ENCODE peak calls at places on chromosomes 13 and 19, in ten cellular contexts. One of them, this sample, is unnamed.

GRCh38 chr13:29474991-29475390 is 120.5 kb downstream of the SLC7A1 start:
- DNase-seq in head of caudate nucleus: no peak
- DNase-seq in HEK293T: no peak
- DNase-seq in C1 segment of cervical spinal cord: no peak
- DNase-seq in Caki2: no peak
- DNase-seq in D721Med: no peak
- DNase-seq in activated naive CD8-positive, alpha-beta T cell treated with anti-CD3 and anti-CD28 coated beads for 36 hours: no peak
- DNase-seq in NCI-H1694 treated with DMSO at 0.1 percent for 48 hours: no peak
- DNase-seq in NCI-H1436 treated with DMSO at 0.1 percent for 48 hours: no peak
- DNase-seq in activated T-cell treated with anti-CD3 and anti-CD28 coated beads, Interleukin-2, amount 50 U/mL, for 72 hours: no peak
- DNase-seq in this sample: no peak

GRCh38 chr13:41327994-41328778 is 17.1 kb downstream of the NAA16 start:
- DNase-seq in head of caudate nucleus: no peak
- DNase-seq in HEK293T: no peak
- DNase-seq in C1 segment of cervical spinal cord: no peak
- DNase-seq in Caki2: no peak
- DNase-seq in D721Med: no peak
- DNase-seq in activated naive CD8-positive, alpha-beta T cell treated with anti-CD3 and anti-CD28 coated beads for 36 hours: no peak
- DNase-seq in NCI-H1694 treated with DMSO at 0.1 percent for 48 hours: no peak
- DNase-seq in NCI-H1436 treated with DMSO at 0.1 percent for 48 hours: no peak
- DNase-seq in activated T-cell treated with anti-CD3 and anti-CD28 coated beads, Interleukin-2, amount 50 U/mL, for 72 hours: no peak
- DNase-seq in this sample: no peak

GRCh38 chr19:54002495-54003315 is 11.3 kb downstream of the CACNG6 start:
- DNase-seq in head of caudate nucleus: no peak
- DNase-seq in HEK293T: no peak
- DNase-seq in C1 segment of cervical spinal cord: no peak
- DNase-seq in Caki2: no peak
- DNase-seq in D721Med: peak; percentile 10
- DNase-seq in activated naive CD8-positive, alpha-beta T cell treated with anti-CD3 and anti-CD28 coated beads for 36 hours: no peak
- DNase-seq in NCI-H1694 treated with DMSO at 0.1 percent for 48 hours: no peak
- DNase-seq in NCI-H1436 treated with DMSO at 0.1 percent for 48 hours: no peak
- DNase-seq in activated T-cell treated with anti-CD3 and anti-CD28 coated beads, Interleukin-2, amount 50 U/mL, for 72 hours: no peak
- DNase-seq in this sample: no peak

GRCh38 chr19:41945135-41945766 is 13.9 kb downstream of the RABAC1 start:
- DNase-seq in head of caudate nucleus: no peak
- DNase-seq in HEK293T: no peak
- DNase-seq in C1 segment of cervical spinal cord: no peak
- DNase-seq in Caki2: no peak
- DNase-seq in D721Med: no peak
- DNase-seq in activated naive CD8-positive, alpha-beta T cell treated with anti-CD3 and anti-CD28 coated beads for 36 hours: peak; percentile 89
- DNase-seq in NCI-H1694 treated with DMSO at 0.1 percent for 48 hours: no peak
- DNase-seq in NCI-H1436 treated with DMSO at 0.1 percent for 48 hours: no peak
- DNase-seq in activated T-cell treated with anti-CD3 and anti-CD28 coated beads, Interleukin-2, amount 50 U/mL, for 72 hours: peak; percentile 94
- DNase-seq in this sample: no peak

GRCh38 chr13:93900735-93901134 is 578.7 kb downstream of the DCT start:
- DNase-seq in head of caudate nucleus: no peak
- DNase-seq in HEK293T: no peak
- DNase-seq in C1 segment of cervical spinal cord: no peak
- DNase-seq in Caki2: no peak
- DNase-seq in D721Med: no peak
- DNase-seq in activated naive CD8-positive, alpha-beta T cell treated with anti-CD3 and anti-CD28 coated beads for 36 hours: no peak
- DNase-seq in NCI-H1694 treated with DMSO at 0.1 percent for 48 hours: no peak
- DNase-seq in NCI-H1436 treated with DMSO at 0.1 percent for 48 hours: no peak
- DNase-seq in activated T-cell treated with anti-CD3 and anti-CD28 coated beads, Interleukin-2, amount 50 U/mL, for 72 hours: no peak
- DNase-seq in this sample: no peak

GRCh38 chr13:99055286-99056073 is 77.6 kb upstream of the DOCK9 start:
- DNase-seq in head of caudate nucleus: no peak
- DNase-seq in HEK293T: no peak
- DNase-seq in C1 segment of cervical spinal cord: no peak
- DNase-seq in Caki2: no peak
- DNase-seq in D721Med: no peak
- DNase-seq in activated naive CD8-positive, alpha-beta T cell treated with anti-CD3 and anti-CD28 coated beads for 36 hours: no peak
- DNase-seq in NCI-H1694 treated with DMSO at 0.1 percent for 48 hours: no peak
- DNase-seq in NCI-H1436 treated with DMSO at 0.1 percent for 48 hours: no peak
- DNase-seq in activated T-cell treated with anti-CD3 and anti-CD28 coated beads, Interleukin-2, amount 50 U/mL, for 72 hours: peak; percentile 17
- DNase-seq in this sample: no peak

GRCh38 chr19:48874309-48875135 is 2.3 kb downstream of the PPP1R15A start:
- DNase-seq in head of caudate nucleus: peak; percentile 34
- DNase-seq in HEK293T: no peak
- DNase-seq in C1 segment of cervical spinal cord: peak; percentile 20
- DNase-seq in Caki2: peak; percentile 65
- DNase-seq in D721Med: no peak
- DNase-seq in activated naive CD8-positive, alpha-beta T cell treated with anti-CD3 and anti-CD28 coated beads for 36 hours: no peak
- DNase-seq in NCI-H1694 treated with DMSO at 0.1 percent for 48 hours: no peak
- DNase-seq in NCI-H1436 treated with DMSO at 0.1 percent for 48 hours: no peak
- DNase-seq in activated T-cell treated with anti-CD3 and anti-CD28 coated beads, Interleukin-2, amount 50 U/mL, for 72 hours: peak; percentile 34
- DNase-seq in this sample: no peak

GRCh38 chr19:44905437-44906160 is at the start of gene APOE:
- DNase-seq in head of caudate nucleus: peak; percentile 55
- DNase-seq in HEK293T: no peak
- DNase-seq in C1 segment of cervical spinal cord: peak; percentile 57
- DNase-seq in Caki2: no peak
- DNase-seq in D721Med: no peak
- DNase-seq in activated naive CD8-positive, alpha-beta T cell treated with anti-CD3 and anti-CD28 coated beads for 36 hours: no peak
- DNase-seq in NCI-H1694 treated with DMSO at 0.1 percent for 48 hours: no peak
- DNase-seq in NCI-H1436 treated with DMSO at 0.1 percent for 48 hours: no peak
- DNase-seq in activated T-cell treated with anti-CD3 and anti-CD28 coated beads, Interleukin-2, amount 50 U/mL, for 72 hours: no peak
- DNase-seq in this sample: peak; percentile 71

GRCh38 chr13:102597029-102598015 is 536 bp downstream of the TPP2 start:
- DNase-seq in head of caudate nucleus: peak; percentile 38
- DNase-seq in HEK293T: peak; percentile 6
- DNase-seq in C1 segment of cervical spinal cord: peak; percentile 53
- DNase-seq in Caki2: peak; percentile 24
- DNase-seq in D721Med: no peak
- DNase-seq in activated naive CD8-positive, alpha-beta T cell treated with anti-CD3 and anti-CD28 coated beads for 36 hours: peak; percentile 35
- DNase-seq in NCI-H1694 treated with DMSO at 0.1 percent for 48 hours: no peak
- DNase-seq in NCI-H1436 treated with DMSO at 0.1 percent for 48 hours: no peak
- DNase-seq in activated T-cell treated with anti-CD3 and anti-CD28 coated beads, Interleukin-2, amount 50 U/mL, for 72 hours: peak; percentile 33
- DNase-seq in this sample: no peak

GRCh38 chr13:21557995-21558394 is 46.0 kb downstream of the MICU2 start:
- DNase-seq in head of caudate nucleus: no peak
- DNase-seq in HEK293T: peak; percentile 8
- DNase-seq in C1 segment of cervical spinal cord: no peak
- DNase-seq in Caki2: no peak
- DNase-seq in D721Med: no peak
- DNase-seq in activated naive CD8-positive, alpha-beta T cell treated with anti-CD3 and anti-CD28 coated beads for 36 hours: no peak
- DNase-seq in NCI-H1694 treated with DMSO at 0.1 percent for 48 hours: peak; percentile 52
- DNase-seq in NCI-H1436 treated with DMSO at 0.1 percent for 48 hours: no peak
- DNase-seq in activated T-cell treated with anti-CD3 and anti-CD28 coated beads, Interleukin-2, amount 50 U/mL, for 72 hours: no peak
- DNase-seq in this sample: no peak

GRCh38 chr13:41352935-41353801 is 42.1 kb downstream of the NAA16 start:
- DNase-seq in head of caudate nucleus: peak; percentile 14
- DNase-seq in HEK293T: peak; percentile 34
- DNase-seq in C1 segment of cervical spinal cord: peak; percentile 4
- DNase-seq in Caki2: peak; percentile 72
- DNase-seq in D721Med: no peak
- DNase-seq in activated naive CD8-positive, alpha-beta T cell treated with anti-CD3 and anti-CD28 coated beads for 36 hours: peak; percentile 18
- DNase-seq in NCI-H1694 treated with DMSO at 0.1 percent for 48 hours: peak; percentile 23
- DNase-seq in NCI-H1436 treated with DMSO at 0.1 percent for 48 hours: no peak
- DNase-seq in activated T-cell treated with anti-CD3 and anti-CD28 coated beads, Interleukin-2, amount 50 U/mL, for 72 hours: peak; percentile 35
- DNase-seq in this sample: peak; percentile 30

GRCh38 chr13:95756072-95756471 is 79.1 kb downstream of the DNAJC3 start:
- DNase-seq in head of caudate nucleus: no peak
- DNase-seq in HEK293T: no peak
- DNase-seq in C1 segment of cervical spinal cord: no peak
- DNase-seq in Caki2: no peak
- DNase-seq in D721Med: no peak
- DNase-seq in activated naive CD8-positive, alpha-beta T cell treated with anti-CD3 and anti-CD28 coated beads for 36 hours: no peak
- DNase-seq in NCI-H1694 treated with DMSO at 0.1 percent for 48 hours: no peak
- DNase-seq in NCI-H1436 treated with DMSO at 0.1 percent for 48 hours: no peak
- DNase-seq in activated T-cell treated with anti-CD3 and anti-CD28 coated beads, Interleukin-2, amount 50 U/mL, for 72 hours: no peak
- DNase-seq in this sample: no peak

GRCh38 chr13:41917641-41918040 is 43.3 kb downstream of the VWA8 start:
- DNase-seq in head of caudate nucleus: no peak
- DNase-seq in HEK293T: no peak
- DNase-seq in C1 segment of cervical spinal cord: no peak
- DNase-seq in Caki2: no peak
- DNase-seq in D721Med: no peak
- DNase-seq in activated naive CD8-positive, alpha-beta T cell treated with anti-CD3 and anti-CD28 coated beads for 36 hours: peak; percentile 10
- DNase-seq in NCI-H1694 treated with DMSO at 0.1 percent for 48 hours: no peak
- DNase-seq in NCI-H1436 treated with DMSO at 0.1 percent for 48 hours: no peak
- DNase-seq in activated T-cell treated with anti-CD3 and anti-CD28 coated beads, Interleukin-2, amount 50 U/mL, for 72 hours: peak; percentile 35
- DNase-seq in this sample: no peak

GRCh38 chr19:42199440-42200115 is 17.9 kb downstream of the DEDD2 start:
- DNase-seq in head of caudate nucleus: no peak
- DNase-seq in HEK293T: no peak
- DNase-seq in C1 segment of cervical spinal cord: no peak
- DNase-seq in Caki2: no peak
- DNase-seq in D721Med: no peak
- DNase-seq in activated naive CD8-positive, alpha-beta T cell treated with anti-CD3 and anti-CD28 coated beads for 36 hours: peak; percentile 73
- DNase-seq in NCI-H1694 treated with DMSO at 0.1 percent for 48 hours: no peak
- DNase-seq in NCI-H1436 treated with DMSO at 0.1 percent for 48 hours: no peak
- DNase-seq in activated T-cell treated with anti-CD3 and anti-CD28 coated beads, Interleukin-2, amount 50 U/mL, for 72 hours: peak; percentile 72
- DNase-seq in this sample: no peak

GRCh38 chr13:114035583-114036501 is 62.0 kb upstream of the C13orf46 start:
- DNase-seq in head of caudate nucleus: peak; percentile 87
- DNase-seq in HEK293T: no peak
- DNase-seq in C1 segment of cervical spinal cord: peak; percentile 84
- DNase-seq in Caki2: peak; percentile 64
- DNase-seq in D721Med: no peak
- DNase-seq in activated naive CD8-positive, alpha-beta T cell treated with anti-CD3 and anti-CD28 coated beads for 36 hours: no peak
- DNase-seq in NCI-H1694 treated with DMSO at 0.1 percent for 48 hours: no peak
- DNase-seq in NCI-H1436 treated with DMSO at 0.1 percent for 48 hours: no peak
- DNase-seq in activated T-cell treated with anti-CD3 and anti-CD28 coated beads, Interleukin-2, amount 50 U/mL, for 72 hours: no peak
- DNase-seq in this sample: peak; percentile 95

GRCh38 chr19:35226748-35227147 is 1.8 kb downstream of the FAM187B start:
- DNase-seq in head of caudate nucleus: no peak
- DNase-seq in HEK293T: no peak
- DNase-seq in C1 segment of cervical spinal cord: no peak
- DNase-seq in Caki2: no peak
- DNase-seq in D721Med: no peak
- DNase-seq in activated naive CD8-positive, alpha-beta T cell treated with anti-CD3 and anti-CD28 coated beads for 36 hours: no peak
- DNase-seq in NCI-H1694 treated with DMSO at 0.1 percent for 48 hours: no peak
- DNase-seq in NCI-H1436 treated with DMSO at 0.1 percent for 48 hours: no peak
- DNase-seq in activated T-cell treated with anti-CD3 and anti-CD28 coated beads, Interleukin-2, amount 50 U/mL, for 72 hours: no peak
- DNase-seq in this sample: no peak

GRCh38 chr19:44447864-44448674 is at the start of gene ZNF229:
- DNase-seq in head of caudate nucleus: peak; percentile 87
- DNase-seq in HEK293T: no peak
- DNase-seq in C1 segment of cervical spinal cord: peak; percentile 63
- DNase-seq in Caki2: peak; percentile 92
- DNase-seq in D721Med: peak; percentile 80
- DNase-seq in activated naive CD8-positive, alpha-beta T cell treated with anti-CD3 and anti-CD28 coated beads for 36 hours: peak; percentile 88
- DNase-seq in NCI-H1694 treated with DMSO at 0.1 percent for 48 hours: peak; percentile 9
- DNase-seq in NCI-H1436 treated with DMSO at 0.1 percent for 48 hours: peak; percentile 64
- DNase-seq in activated T-cell treated with anti-CD3 and anti-CD28 coated beads, Interleukin-2, amount 50 U/mL, for 72 hours: peak; percentile 87
- DNase-seq in this sample: peak; percentile 57

GRCh38 chr19:15527705-15528104 is 19.4 kb downstream of the CYP4F22 start:
- DNase-seq in head of caudate nucleus: no peak
- DNase-seq in HEK293T: no peak
- DNase-seq in C1 segment of cervical spinal cord: no peak
- DNase-seq in Caki2: no peak
- DNase-seq in D721Med: no peak
- DNase-seq in activated naive CD8-positive, alpha-beta T cell treated with anti-CD3 and anti-CD28 coated beads for 36 hours: no peak
- DNase-seq in NCI-H1694 treated with DMSO at 0.1 percent for 48 hours: no peak
- DNase-seq in NCI-H1436 treated with DMSO at 0.1 percent for 48 hours: no peak
- DNase-seq in activated T-cell treated with anti-CD3 and anti-CD28 coated beads, Interleukin-2, amount 50 U/mL, for 72 hours: no peak
- DNase-seq in this sample: no peak

GRCh38 chr13:99376132-99376531 is 68.9 kb upstream of the GPR183 start:
- DNase-seq in head of caudate nucleus: no peak
- DNase-seq in HEK293T: no peak
- DNase-seq in C1 segment of cervical spinal cord: no peak
- DNase-seq in Caki2: peak; percentile 69
- DNase-seq in D721Med: no peak
- DNase-seq in activated naive CD8-positive, alpha-beta T cell treated with anti-CD3 and anti-CD28 coated beads for 36 hours: no peak
- DNase-seq in NCI-H1694 treated with DMSO at 0.1 percent for 48 hours: no peak
- DNase-seq in NCI-H1436 treated with DMSO at 0.1 percent for 48 hours: no peak
- DNase-seq in activated T-cell treated with anti-CD3 and anti-CD28 coated beads, Interleukin-2, amount 50 U/mL, for 72 hours: no peak
- DNase-seq in this sample: peak; percentile 26

GRCh38 chr19:27758626-27759505 is 1454.1 kb downstream of the UQCRFS1 start:
- DNase-seq in head of caudate nucleus: no peak
- DNase-seq in HEK293T: no peak
- DNase-seq in C1 segment of cervical spinal cord: no peak
- DNase-seq in Caki2: no peak
- DNase-seq in D721Med: no peak
- DNase-seq in activated naive CD8-positive, alpha-beta T cell treated with anti-CD3 and anti-CD28 coated beads for 36 hours: no peak
- DNase-seq in NCI-H1694 treated with DMSO at 0.1 percent for 48 hours: no peak
- DNase-seq in NCI-H1436 treated with DMSO at 0.1 percent for 48 hours: no peak
- DNase-seq in activated T-cell treated with anti-CD3 and anti-CD28 coated beads, Interleukin-2, amount 50 U/mL, for 72 hours: no peak
- DNase-seq in this sample: no peak

GRCh38 chr13:50760751-50761150 is 82.7 kb downstream of the DLEU7 start:
- DNase-seq in head of caudate nucleus: no peak
- DNase-seq in HEK293T: no peak
- DNase-seq in C1 segment of cervical spinal cord: no peak
- DNase-seq in Caki2: no peak
- DNase-seq in D721Med: no peak
- DNase-seq in activated naive CD8-positive, alpha-beta T cell treated with anti-CD3 and anti-CD28 coated beads for 36 hours: no peak
- DNase-seq in NCI-H1694 treated with DMSO at 0.1 percent for 48 hours: no peak
- DNase-seq in NCI-H1436 treated with DMSO at 0.1 percent for 48 hours: no peak
- DNase-seq in activated T-cell treated with anti-CD3 and anti-CD28 coated beads, Interleukin-2, amount 50 U/mL, for 72 hours: peak; percentile 3
- DNase-seq in this sample: no peak

GRCh38 chr19:3132971-3133792 is 2.7 kb upstream of the GNA15 start:
- DNase-seq in head of caudate nucleus: no peak
- DNase-seq in HEK293T: no peak
- DNase-seq in C1 segment of cervical spinal cord: no peak
- DNase-seq in Caki2: no peak
- DNase-seq in D721Med: no peak
- DNase-seq in activated naive CD8-positive, alpha-beta T cell treated with anti-CD3 and anti-CD28 coated beads for 36 hours: peak; percentile 80
- DNase-seq in NCI-H1694 treated with DMSO at 0.1 percent for 48 hours: peak; percentile 81
- DNase-seq in NCI-H1436 treated with DMSO at 0.1 percent for 48 hours: no peak
- DNase-seq in activated T-cell treated with anti-CD3 and anti-CD28 coated beads, Interleukin-2, amount 50 U/mL, for 72 hours: peak; percentile 92
- DNase-seq in this sample: no peak

GRCh38 chr13:113553541-113554332 is 30.8 kb upstream of the TFDP1 start:
- DNase-seq in head of caudate nucleus: peak; percentile 10
- DNase-seq in HEK293T: no peak
- DNase-seq in C1 segment of cervical spinal cord: no peak
- DNase-seq in Caki2: no peak
- DNase-seq in D721Med: no peak
- DNase-seq in activated naive CD8-positive, alpha-beta T cell treated with anti-CD3 and anti-CD28 coated beads for 36 hours: no peak
- DNase-seq in NCI-H1694 treated with DMSO at 0.1 percent for 48 hours: no peak
- DNase-seq in NCI-H1436 treated with DMSO at 0.1 percent for 48 hours: no peak
- DNase-seq in activated T-cell treated with anti-CD3 and anti-CD28 coated beads, Interleukin-2, amount 50 U/mL, for 72 hours: no peak
- DNase-seq in this sample: no peak

GRCh38 chr13:109707044-109707794 is 79.2 kb downstream of the IRS2 start:
- DNase-seq in head of caudate nucleus: no peak
- DNase-seq in HEK293T: no peak
- DNase-seq in C1 segment of cervical spinal cord: no peak
- DNase-seq in Caki2: no peak
- DNase-seq in D721Med: no peak
- DNase-seq in activated naive CD8-positive, alpha-beta T cell treated with anti-CD3 and anti-CD28 coated beads for 36 hours: no peak
- DNase-seq in NCI-H1694 treated with DMSO at 0.1 percent for 48 hours: no peak
- DNase-seq in NCI-H1436 treated with DMSO at 0.1 percent for 48 hours: peak; percentile 81
- DNase-seq in activated T-cell treated with anti-CD3 and anti-CD28 coated beads, Interleukin-2, amount 50 U/mL, for 72 hours: no peak
- DNase-seq in this sample: no peak

GRCh38 chr13:97189943-97190342 is 32.2 kb upstream of the MBNL2 start:
- DNase-seq in head of caudate nucleus: no peak
- DNase-seq in HEK293T: no peak
- DNase-seq in C1 segment of cervical spinal cord: no peak
- DNase-seq in Caki2: no peak
- DNase-seq in D721Med: no peak
- DNase-seq in activated naive CD8-positive, alpha-beta T cell treated with anti-CD3 and anti-CD28 coated beads for 36 hours: no peak
- DNase-seq in NCI-H1694 treated with DMSO at 0.1 percent for 48 hours: no peak
- DNase-seq in NCI-H1436 treated with DMSO at 0.1 percent for 48 hours: no peak
- DNase-seq in activated T-cell treated with anti-CD3 and anti-CD28 coated beads, Interleukin-2, amount 50 U/mL, for 72 hours: no peak
- DNase-seq in this sample: no peak

GRCh38 chr19:2207991-2208860 is 27.9 kb downstream of the PLEKHJ1 start:
- DNase-seq in head of caudate nucleus: peak; percentile 51
- DNase-seq in HEK293T: no peak
- DNase-seq in C1 segment of cervical spinal cord: no peak
- DNase-seq in Caki2: no peak
- DNase-seq in D721Med: no peak
- DNase-seq in activated naive CD8-positive, alpha-beta T cell treated with anti-CD3 and anti-CD28 coated beads for 36 hours: no peak
- DNase-seq in NCI-H1694 treated with DMSO at 0.1 percent for 48 hours: no peak
- DNase-seq in NCI-H1436 treated with DMSO at 0.1 percent for 48 hours: no peak
- DNase-seq in activated T-cell treated with anti-CD3 and anti-CD28 coated beads, Interleukin-2, amount 50 U/mL, for 72 hours: peak; percentile 28
- DNase-seq in this sample: no peak